ENCODE peak calls at places on chromosomes 13 and 19, in six cellular contexts. Y is left lung, I is colonic mucosa, B is cardiac muscle cell, D is left ventricle myocardium inferior, N is heart left ventricle. O is an unnamed sample. For H3K4me1, the result is how much of the 10 kb centered on the place peaks cover.

GRCh38 chr19:2270157-2270571 is 11.8 kb downstream of the PEAK3 start:
- DNase-seq in Y (peak), I (peak), B (no peak), D (peak), N (peak), O (no peak)

GRCh38 chr19:50607874-50608785 is 31.6 kb downstream of the SYT3 start:
- DNase-seq in Y (peak), I (peak), B (peak), D (peak), N (peak), O (peak)

GRCh38 chr13:35953537-35954206 is 177.5 kb downstream of the DCLK1 start:
- DNase-seq in Y (no peak), I (peak), B (peak), D (peak), N (no peak), O (no peak)

GRCh38 chr19:1465191-1466016 is 13.6 kb downstream of the C19orf25 start:
- DNase-seq in Y (peak), I (peak), B (peak), D (no peak), N (peak), O (no peak)

GRCh38 chr13:60227168-60227567 is 63.4 kb upstream of the DIAPH3 start:
- DNase-seq in Y (no peak), I (no peak), B (no peak), D (no peak), N (no peak), O (no peak)

GRCh38 chr13:94323746-94324408 is 155.6 kb downstream of the DCT start:
- DNase-seq in Y (no peak), I (no peak), B (no peak), D (no peak), N (no peak), O (no peak)

GRCh38 chr19:14786421-14786851 is 8.1 kb upstream of the ADGRE2 start:
- DNase-seq in Y (peak), I (no peak), B (peak), D (no peak), N (peak), O (no peak)

GRCh38 chr13:68551701-68552522 is 1321.8 kb upstream of the PCDH9 start:
- DNase-seq in Y (no peak), I (no peak), B (no peak), D (no peak), N (no peak), O (no peak)

GRCh38 chr19:34834513-34834912 is 61.5 kb upstream of the ZNF599 start:
- DNase-seq in Y (no peak), I (no peak), B (no peak), D (no peak), N (no peak), O (no peak)

GRCh38 chr13:71968025-71968424 is 101.0 kb upstream of the DACH1 start:
- DNase-seq in Y (no peak), I (no peak), B (no peak), D (no peak), N (no peak), O (no peak)

GRCh38 chr19:51794865-51795490 is at the start of gene FPR3:
- DNase-seq in Y (no peak), I (no peak), B (no peak), D (no peak), N (no peak), O (no peak)

GRCh38 chr13:88979465-88980180 is 1308.5 kb downstream of the SLITRK5 start:
- DNase-seq in Y (no peak), I (no peak), B (peak), D (no peak), N (no peak), O (no peak)

GRCh38 chr19:6593651-6594416 is 2.9 kb upstream of the CD70 start:
- DNase-seq in Y (no peak), I (no peak), B (no peak), D (no peak), N (no peak), O (no peak)

GRCh38 chr13:50531917-50532899 is 311.3 kb downstream of the DLEU7 start:
- DNase-seq in Y (no peak), I (no peak), B (no peak), D (no peak), N (no peak), O (no peak)

GRCh38 chr13:51590966-51591627 is 6.8 kb downstream of the WDFY2 start:
- DNase-seq in Y (no peak), I (no peak), B (peak), D (no peak), N (no peak), O (no peak)

GRCh38 chr19:41584931-41585330 is 9.0 kb downstream of the CEACAM21 start:
- DNase-seq in Y (no peak), I (no peak), B (no peak), D (no peak), N (no peak), O (no peak)

GRCh38 chr19:17737690-17738153 is 13.6 kb upstream of the FCHO1 start:
- DNase-seq in Y (no peak), I (no peak), B (no peak), D (no peak), N (no peak), O (no peak)

GRCh38 chr13:76890036-76890435 is 3.8 kb upstream of the KCTD12 start:
- DNase-seq in Y (no peak), I (no peak), B (no peak), D (no peak), N (no peak), O (no peak)

GRCh38 chr19:10295305-10295846 is 5.6 kb downstream of the ICAM5 start:
- DNase-seq in Y (peak), I (peak), B (peak), D (no peak), N (peak), O (no peak)

GRCh38 chr19:4068058-4068966 is 1.6 kb upstream of the ZBTB7A start:
- DNase-seq in Y (peak), I (peak), B (no peak), D (no peak), N (no peak), O (no peak)

GRCh38 chr19:47510516-47511127 is 4.2 kb downstream of the NAPA start:
- DNase-seq in Y (peak), I (no peak), B (no peak), D (no peak), N (peak), O (no peak)
- H3K4me1 ChIP-seq in Y (under half), I (under half), B (under half), D (half or more), N (half or more), O (under half)

GRCh38 chr19:5564930-5565329 is 2.8 kb downstream of the TINCR start:
- DNase-seq in Y (no peak), I (no peak), B (no peak), D (no peak), N (no peak), O (no peak)

GRCh38 chr19:5571777-5572176 is 4.0 kb upstream of the TINCR start:
- DNase-seq in Y (no peak), I (no peak), B (no peak), D (no peak), N (no peak), O (no peak)

GRCh38 chr19:5567971-5568407 is 236 bp upstream of the TINCR start:
- DNase-seq in Y (no peak), I (no peak), B (no peak), D (no peak), N (no peak), O (no peak)

GRCh38 chr19:5563941-5564612 is 3.7 kb downstream of the TINCR start:
- DNase-seq in Y (no peak), I (no peak), B (no peak), D (no peak), N (no peak), O (no peak)

GRCh38 chr19:5567360-5567970 is at the start of gene TINCR:
- DNase-seq in Y (no peak), I (no peak), B (peak), D (no peak), N (no peak), O (no peak)
- TF ChIP-seq CTCF in Y (no peak), I (no peak), B (peak), D (no peak), N (no peak), O (no peak)

DNA sequence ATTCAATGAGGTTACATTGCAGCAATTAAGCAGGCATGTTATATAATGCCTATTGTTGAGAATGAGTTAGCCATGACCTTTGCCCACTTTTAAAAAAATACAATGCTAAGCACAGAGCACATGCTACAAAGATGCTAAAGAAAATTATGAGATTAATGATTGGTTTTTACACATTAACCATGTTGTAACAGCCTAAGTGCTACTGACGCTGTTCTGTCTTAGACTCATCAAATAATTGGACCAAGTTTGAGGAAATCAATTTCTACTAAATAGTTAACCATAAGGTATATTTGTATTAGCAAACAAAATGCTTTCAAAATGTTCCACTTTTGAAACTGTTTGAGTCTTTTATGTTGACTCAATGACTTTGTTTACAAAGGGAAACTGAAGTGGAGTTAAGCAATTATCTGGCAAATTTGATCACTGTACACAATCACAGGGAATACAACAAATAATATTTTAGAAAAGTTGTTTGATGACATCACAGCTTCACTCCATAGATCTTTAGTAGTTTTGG is 14.3 kb downstream of the MIR17HG start:
- DNase-seq in Y (no peak), I (no peak), B (no peak), D (no peak), N (no peak), O (no peak)
- H3K27ac ChIP-seq in Y (no peak), I (no peak), B (no peak), D (no peak), N (no peak), O (no peak)

DNA sequence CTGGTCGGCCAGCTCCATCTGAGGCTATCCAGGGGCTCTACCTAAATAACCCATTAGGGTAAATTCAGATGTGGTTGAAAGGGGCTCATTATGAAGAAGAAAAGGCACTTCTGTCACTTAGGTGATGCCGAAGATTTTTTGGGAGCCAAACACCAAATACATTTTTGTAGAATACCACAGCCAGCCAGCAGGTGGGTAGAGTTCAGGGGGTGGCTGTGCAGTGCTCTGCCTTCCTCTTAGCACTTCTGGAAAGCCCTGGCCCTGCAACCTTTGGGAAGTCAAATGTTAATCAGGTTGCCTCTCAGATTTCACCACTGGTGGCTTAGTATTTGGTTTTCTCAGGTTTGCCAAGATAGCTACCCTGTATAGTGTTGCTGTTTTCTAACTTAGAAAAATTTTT is 18.5 kb upstream of the GPR18 start:
- DNase-seq in Y (no peak), I (no peak), B (no peak), D (no peak), N (no peak), O (no peak)
- H3K4me1 ChIP-seq in Y (under half), I (under half), B (under half), D (under half), N (under half), O (under half)

DNA sequence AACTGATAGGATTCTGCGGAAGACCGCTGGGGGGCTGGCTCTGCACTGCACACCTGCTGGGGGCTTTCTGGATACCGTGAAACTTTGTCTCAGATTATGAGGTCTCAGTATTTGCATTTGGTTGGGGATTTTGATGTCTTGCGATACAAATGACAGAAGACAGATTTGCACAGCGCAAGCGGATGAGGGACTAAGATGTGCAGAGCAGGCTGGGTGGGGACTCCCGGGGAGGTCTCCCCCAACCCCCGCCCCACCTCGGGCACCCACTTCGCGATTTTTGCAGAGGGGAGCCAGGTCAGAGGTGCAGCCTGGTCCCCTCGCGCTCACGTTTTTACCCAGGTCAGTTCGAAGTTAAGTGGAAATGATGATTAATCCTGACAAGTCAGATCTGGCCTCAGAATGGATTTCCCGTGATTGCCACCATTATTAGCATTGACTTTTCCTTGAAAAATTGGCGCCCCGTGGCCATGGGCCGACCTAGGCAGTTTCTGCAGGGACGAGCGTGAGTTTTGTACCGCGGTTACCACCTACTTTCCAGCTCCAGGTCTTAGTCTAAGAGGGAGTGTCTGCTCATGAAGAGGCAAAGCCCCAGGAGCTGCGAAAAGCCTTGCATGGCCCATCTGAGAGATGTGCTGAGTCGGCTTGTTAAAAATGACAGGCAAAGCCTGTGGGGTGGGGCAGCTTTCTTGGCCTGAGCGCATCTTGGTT is 1.3 kb upstream of the GJB2 start:
- DNase-seq in Y (peak), I (no peak), B (no peak), D (no peak), N (no peak), O (no peak)
- TF ChIP-seq CTCF in Y (peak), I (no peak), B (no peak), D (no peak), N (no peak), O (no peak)

DNA sequence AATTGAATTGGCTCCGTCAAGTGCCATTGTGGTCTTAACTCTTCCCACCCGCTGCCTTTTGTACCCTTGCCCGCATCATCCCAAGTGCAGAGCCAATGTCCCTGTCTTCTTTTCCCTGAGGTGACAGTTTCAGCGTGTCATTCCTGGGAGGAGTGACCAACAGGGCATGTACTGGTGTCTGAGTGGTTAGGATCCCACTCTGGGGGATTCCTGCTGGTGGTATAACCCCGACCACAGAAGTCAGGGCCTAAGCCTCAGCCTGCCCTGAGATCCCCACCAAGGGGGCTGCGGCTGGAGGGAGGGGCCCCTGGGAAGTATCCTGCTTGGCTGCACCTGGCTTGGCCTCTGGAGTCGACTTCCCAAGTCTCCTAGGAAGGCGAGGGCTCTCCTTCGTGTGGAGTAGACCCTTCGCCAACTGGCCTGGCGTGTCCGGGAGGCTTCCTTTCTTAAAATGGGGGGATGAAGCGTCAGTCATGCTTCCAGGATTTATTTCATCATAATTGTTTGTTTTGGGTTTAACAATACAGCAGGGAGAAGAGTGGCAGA is 40.6 kb downstream of the NFIX start:
- DNase-seq in Y (peak), I (no peak), B (no peak), D (no peak), N (no peak), O (no peak)
- H3K27ac ChIP-seq in Y (peak), I (peak), B (no peak), D (peak), N (peak), O (peak)

GRCh38 chr19:54369082-54369691 is 4.5 kb upstream of the LAIR1 start:
- DNase-seq in Y (no peak), I (no peak), B (no peak), D (no peak), N (no peak), O (no peak)
- H3K4me1 ChIP-seq in Y (under half), I (under half), B (under half), D (under half), N (under half), O (under half)